ENCODE peak calls at places on chromosomes 13 and 19, in nine cellular contexts. B, H, Q, A, C, G, D, S and R are unnamed samples.

GRCh38 chr13:26628706-26629105 is 71.2 kb downstream of the WASF3 start:
- DNase-seq in D (no peak), G (no peak), H (no peak), Q (no peak), C (no peak), S (peak; percentile 40), A (peak; percentile 41), B (no peak), R (no peak)

GRCh38 chr19:10748924-10749434 is 31.1 kb downstream of the DNM2 start:
- DNase-seq in B (no peak), S (no peak), A (peak; percentile 26), D (no peak), G (no peak), C (no peak), H (no peak), Q (no peak), R (no peak)

GRCh38 chr19:6736917-6737283 is 480 bp downstream of the GPR108 start:
- DNase-seq in H (no peak), B (no peak), G (no peak), D (no peak), A (no peak), S (no peak), Q (no peak), C (no peak), R (no peak)

GRCh38 chr13:57314897-57315520 is 148.0 kb downstream of the PRR20E start:
- DNase-seq in B (no peak), D (no peak), G (no peak), H (no peak), A (no peak), Q (no peak), C (no peak), S (no peak), R (no peak)

GRCh38 chr19:2022289-2022688 is 6.8 kb upstream of the BTBD2 start:
- DNase-seq in Q (no peak), A (no peak), D (no peak), S (no peak), H (no peak), G (no peak), C (no peak), B (no peak), R (no peak)

GRCh38 chr13:24185591-24186232 is 25.2 kb downstream of the SPATA13 start:
- DNase-seq in Q (no peak), D (no peak), C (no peak), A (peak; percentile 63), S (peak; percentile 81), B (no peak), G (no peak), H (no peak), R (no peak)

GRCh38 chr13:54536112-54536511 is 1507.5 kb downstream of the OLFM4 start:
- DNase-seq in G (no peak), A (no peak), B (no peak), S (no peak), C (no peak), Q (no peak), D (no peak), H (no peak), R (no peak)

GRCh38 chr19:17348700-17349099 is 11.3 kb downstream of the GTPBP3 start:
- DNase-seq in B (no peak), C (peak; percentile 81), H (no peak), G (peak; percentile 61), D (no peak), Q (peak; percentile 45), A (peak; percentile 52), S (peak; percentile 53), R (no peak)

GRCh38 chr13:44809152-44809551 is 180.1 kb downstream of the NUFIP1 start:
- DNase-seq in S (no peak), H (no peak), C (no peak), B (no peak), A (no peak), D (no peak), Q (no peak), G (no peak), R (no peak)

GRCh38 chr19:33311326-33311682 is 9.0 kb upstream of the CEBPA start:
- DNase-seq in H (no peak), Q (no peak), C (no peak), A (no peak), G (no peak), D (no peak), S (no peak), B (no peak), R (no peak)

GRCh38 chr13:97934590-97934989 is 18.9 kb upstream of the IPO5 start:
- DNase-seq in G (no peak), H (no peak), D (no peak), Q (no peak), B (no peak), S (no peak), A (no peak), C (no peak), R (no peak)

GRCh38 chr13:113956571-113956970 is 17.3 kb downstream of the C13orf46 start:
- DNase-seq in C (no peak), B (no peak), D (no peak), A (no peak), Q (no peak), S (no peak), H (no peak), G (no peak), R (no peak)

GRCh38 chr13:50993908-50994307 is 84.3 kb downstream of the RNASEH2B start:
- DNase-seq in B (no peak), A (peak; percentile 49), G (peak; percentile 76), H (no peak), C (peak; percentile 77), S (no peak), Q (no peak), D (no peak), R (no peak)

GRCh38 chr13:87570669-87571068 is 100.5 kb upstream of the SLITRK5 start:
- DNase-seq in B (no peak), C (no peak), A (no peak), H (no peak), Q (no peak), S (no peak), D (no peak), G (no peak), R (no peak)

GRCh38 chr13:41196011-41196410 is 1.6 kb upstream of the KBTBD7 start:
- DNase-seq in G (no peak), S (no peak), A (no peak), C (no peak), D (no peak), Q (no peak), B (no peak), H (no peak), R (no peak)

GRCh38 chr13:43520331-43520730 is 266.4 kb downstream of the ENOX1 start:
- DNase-seq in A (peak; percentile 65), Q (no peak), G (no peak), H (no peak), C (no peak), D (no peak), S (no peak), B (no peak), R (no peak)

GRCh38 chr13:114073881-114074551 is 58.4 kb downstream of the RASA3 start:
- DNase-seq in G (no peak), Q (no peak), H (no peak), A (no peak), B (peak; percentile 12), D (no peak), S (no peak), C (peak; percentile 59), R (no peak)

DNA sequence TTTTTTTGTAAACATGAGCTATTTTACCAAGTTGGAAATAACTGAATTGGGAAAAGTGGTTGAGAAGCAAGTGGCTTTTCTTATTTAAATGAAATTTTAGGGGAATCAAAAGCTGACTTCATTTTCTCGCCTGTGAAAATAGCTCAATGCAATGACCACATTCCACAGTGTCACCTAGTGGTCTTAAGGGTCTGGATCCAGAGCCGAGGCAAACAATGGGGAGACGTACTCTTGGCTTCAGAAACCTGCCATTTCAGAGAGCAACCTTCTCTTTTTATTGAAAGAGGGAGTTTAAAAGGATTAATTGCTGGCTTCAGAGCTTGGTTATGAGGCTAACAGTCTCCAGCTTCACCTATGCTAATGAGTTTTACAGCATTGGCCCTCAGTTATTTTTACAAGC is 39.7 kb upstream of the RXFP2 start:
- DNase-seq in H (no peak), B (no peak), C (no peak), D (no peak), A (peak; percentile 5), S (no peak), Q (peak; percentile 11), G (no peak), R (no peak)
- TF ChIP-seq CTCF in H (no peak), B (no peak), C (no peak), D (no peak), A (peak; percentile 5), S (no peak), Q (no peak), G (no peak), R (no peak)

DNA sequence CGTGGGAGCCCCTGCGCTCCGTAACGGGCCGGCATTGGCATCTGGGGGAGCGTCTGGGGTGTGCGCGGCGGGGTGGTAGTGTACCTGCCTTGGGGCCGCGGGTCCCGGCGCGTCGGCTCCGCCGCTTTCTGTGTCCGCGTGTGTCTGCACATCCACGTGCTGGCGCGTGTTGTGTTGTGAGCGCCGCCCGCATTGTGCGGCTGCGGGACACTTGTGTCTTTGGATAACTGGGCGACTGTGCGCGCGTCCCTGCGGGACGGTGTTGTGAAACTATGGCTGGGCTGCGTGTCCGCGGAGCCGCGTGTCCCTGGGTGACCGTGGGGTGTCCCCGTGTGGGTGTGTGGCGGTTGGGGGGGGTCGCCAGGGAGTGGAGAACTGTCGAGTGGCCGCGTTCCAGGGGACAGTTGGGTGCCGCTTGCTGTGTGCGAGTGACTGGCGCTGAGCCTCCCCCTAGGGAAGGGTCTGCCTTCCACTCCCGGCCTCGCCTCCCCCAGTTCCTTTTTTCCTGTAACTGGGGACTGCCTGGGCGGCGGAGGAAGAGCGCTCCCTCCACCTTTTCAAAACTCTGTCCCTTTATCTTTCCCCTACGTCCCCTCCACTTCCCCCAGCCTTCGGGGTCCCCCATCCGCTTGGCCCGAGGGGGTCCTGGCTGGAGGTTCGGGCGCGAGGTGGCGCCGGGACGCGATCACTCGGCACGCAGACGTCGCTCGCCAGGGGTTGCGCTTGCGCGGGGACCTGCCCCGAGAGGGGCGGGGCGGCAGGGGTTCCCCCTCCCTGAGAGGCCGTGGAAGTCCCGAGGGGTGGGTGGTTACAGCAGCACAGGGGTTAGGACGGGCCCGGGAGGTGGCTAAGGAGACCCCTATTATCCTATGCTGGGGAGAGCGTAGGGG is 5.6 kb upstream of the NFIC start:
- DNase-seq in G (no peak), C (peak; percentile 94), H (peak; percentile 91), A (peak; percentile 79), S (no peak), B (peak; percentile 70), Q (no peak), D (no peak), R (no peak)
- TF ChIP-seq CTCF in G (peak; percentile 36), C (no peak), H (no peak), A (peak; percentile 14), S (peak; percentile 20), B (no peak), Q (no peak), D (no peak), R (peak; percentile 16)

DNA sequence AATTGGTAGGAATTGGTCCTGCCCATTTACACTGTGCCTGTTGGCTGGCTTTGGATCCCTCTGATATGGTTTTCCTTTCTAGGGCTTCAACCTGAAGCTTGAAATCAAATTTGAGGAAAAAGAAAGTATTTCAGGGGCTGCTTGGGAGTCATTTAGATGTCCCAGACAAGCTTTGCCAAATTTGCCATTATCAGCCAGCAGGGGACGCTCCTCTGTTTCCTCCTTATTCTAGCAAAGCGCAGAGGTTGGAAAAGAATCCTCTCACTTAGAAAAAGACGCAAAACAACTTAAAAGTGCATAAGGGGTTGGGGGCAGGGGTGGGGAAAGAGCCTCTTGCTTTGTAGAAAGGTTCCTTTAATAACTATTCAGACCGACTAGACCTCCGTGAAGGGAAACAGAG is 1211.1 kb upstream of the PCDH20 start:
- DNase-seq in A (no peak), G (no peak), C (no peak), S (no peak), Q (no peak), D (no peak), B (no peak), H (peak; percentile 4), R (no peak)
- TF ChIP-seq CTCF in A (no peak), G (no peak), C (no peak), S (peak; percentile 16), Q (peak; percentile 50), D (no peak), B (no peak), H (peak; percentile 20), R (no peak)

GRCh38 chr13:84917252-84917878 is 881.9 kb downstream of the SLITRK6 start:
- DNase-seq in A (peak; percentile 13), G (no peak), Q (no peak), B (no peak), D (peak; percentile 4), S (peak; percentile 31), C (no peak), H (no peak), R (no peak)
- TF ChIP-seq CTCF in A (no peak), G (no peak), Q (peak; percentile 43), B (peak; percentile 38), D (peak; percentile 19), S (peak; percentile 50), C (peak; percentile 46), H (no peak), R (no peak)